ENCODE peak calls at places on chromosomes 11 and 22, in four cellular contexts. J is keratinocyte, S is Peyer's patch, Q is neural crest cell. V is an unnamed sample.
A peak's percentile ranks its signal among the peaks of the same experiment; 100 is the strongest.

GRCh38 chr22:24107668-24108067 is 73.6 kb upstream of the SUSD2 start:
- DNase-seq in J (no peak), S (peak; percentile 40), Q (no peak), V (no peak)

GRCh38 chr11:133354069-133354468 is 178.2 kb downstream of the OPCML start:
- DNase-seq in J (no peak), S (no peak), Q (no peak), V (no peak)

GRCh38 chr22:33835196-33835788 is 85.0 kb downstream of the LARGE1 start:
- DNase-seq in J (no peak), S (no peak), Q (no peak), V (no peak)

GRCh38 chr11:128482512-128483191 is 104.7 kb downstream of the ETS1 start:
- DNase-seq in J (no peak), S (no peak), Q (no peak), V (no peak)

GRCh38 chr22:50267591-50268390 is 2.4 kb downstream of the MAPK11 start:
- DNase-seq in J (no peak), S (no peak), Q (no peak), V (no peak)

GRCh38 chr11:112751763-112752162 is 209.5 kb upstream of the NCAM1 start:
- DNase-seq in J (no peak), S (no peak), Q (no peak), V (no peak)

GRCh38 chr11:64409278-64409677 is 50.3 kb downstream of the RPS6KA4 start:
- DNase-seq in J (no peak), S (no peak), Q (no peak), V (no peak)

GRCh38 chr11:80330302-80330701 is 889.5 kb upstream of the TENM4 start:
- DNase-seq in J (no peak), S (no peak), Q (no peak), V (no peak)

GRCh38 chr22:17563936-17564391 is 666 bp downstream of the SLC25A18 start:
- DNase-seq in J (no peak), S (no peak), Q (no peak), V (no peak)

GRCh38 chr11:130478881-130479280 is 30.4 kb downstream of the ADAMTS15 start:
- DNase-seq in J (no peak), S (no peak), Q (no peak), V (no peak)

GRCh38 chr11:61626580-61627380 is 45.9 kb upstream of the SYT7 start:
- DNase-seq in J (no peak), S (no peak), Q (no peak), V (peak; percentile 52)

DNA sequence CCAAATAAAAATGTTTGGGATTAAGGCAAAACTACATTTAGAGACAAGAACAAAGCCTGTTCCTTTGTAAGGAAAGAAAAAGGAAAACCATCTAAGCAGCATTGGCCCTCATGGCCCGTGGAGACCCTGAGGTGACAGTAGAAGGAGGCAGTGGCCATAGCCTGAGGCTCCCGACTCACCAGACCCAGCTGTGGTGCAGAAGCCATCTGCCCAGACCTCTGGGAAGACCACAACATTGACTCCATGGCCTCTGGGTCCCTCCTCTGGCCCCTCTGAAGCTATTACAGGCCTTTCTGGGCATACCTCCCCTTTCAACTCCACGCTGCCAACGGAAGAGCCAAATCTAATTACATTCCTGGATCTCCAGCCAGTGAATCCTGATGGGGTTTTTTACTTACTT is 6.4 kb downstream of the PRAME start:
- DNase-seq in J (no peak), S (no peak), Q (peak; percentile 10), V (no peak)
- TF ChIP-seq CTCF in J (no peak), S (peak; percentile 9), Q (no peak), V (peak; percentile 36)

GRCh38 chr11:96704847-96705246 is 315.0 kb downstream of the JRKL start:
- DNase-seq in J (no peak), S (no peak), Q (no peak), V (no peak)
- TF ChIP-seq CTCF in J (no peak), S (no peak), Q (no peak), V (no peak)

GRCh38 chr11:6323291-6323905 is 3.1 kb upstream of the CAVIN3 start:
- DNase-seq in J (no peak), S (no peak), Q (no peak), V (no peak)
- TF ChIP-seq CTCF in J (no peak), S (no peak), Q (no peak), V (no peak)

GRCh38 chr11:1450344-1450875 is 36.2 kb downstream of the MOB2 start:
- DNase-seq in J (no peak), S (no peak), Q (no peak), V (no peak)

GRCh38 chr11:1448882-1449281 is 37.7 kb downstream of the MOB2 start:
- DNase-seq in J (no peak), S (no peak), Q (no peak), V (no peak)

GRCh38 chr11:1449516-1450270 is 36.9 kb downstream of the MOB2 start:
- DNase-seq in J (no peak), S (no peak), Q (no peak), V (no peak)

GRCh38 chr11:1446623-1447022 is 40.0 kb downstream of the MOB2 start:
- DNase-seq in J (no peak), S (no peak), Q (no peak), V (no peak)

GRCh38 chr11:1448166-1448825 is 38.3 kb downstream of the MOB2 start:
- DNase-seq in J (no peak), S (no peak), Q (no peak), V (no peak)
- TF ChIP-seq CTCF in J (no peak), S (no peak), Q (no peak), V (no peak)

GRCh38 chr22:37259540-37260029 is 15.5 kb upstream of the RAC2 start:
- DNase-seq in J (no peak), S (no peak), Q (peak; percentile 35), V (no peak)
- TF ChIP-seq CTCF in J (peak; percentile 83), S (peak; percentile 17), Q (peak; percentile 64), V (peak; percentile 54)

GRCh38 chr11:69048056-69048717 is 545 bp upstream of the TPCN2 start:
- DNase-seq in J (no peak), S (no peak), Q (no peak), V (no peak)
- TF ChIP-seq CTCF in J (no peak), S (no peak), Q (no peak), V (no peak)

DNA sequence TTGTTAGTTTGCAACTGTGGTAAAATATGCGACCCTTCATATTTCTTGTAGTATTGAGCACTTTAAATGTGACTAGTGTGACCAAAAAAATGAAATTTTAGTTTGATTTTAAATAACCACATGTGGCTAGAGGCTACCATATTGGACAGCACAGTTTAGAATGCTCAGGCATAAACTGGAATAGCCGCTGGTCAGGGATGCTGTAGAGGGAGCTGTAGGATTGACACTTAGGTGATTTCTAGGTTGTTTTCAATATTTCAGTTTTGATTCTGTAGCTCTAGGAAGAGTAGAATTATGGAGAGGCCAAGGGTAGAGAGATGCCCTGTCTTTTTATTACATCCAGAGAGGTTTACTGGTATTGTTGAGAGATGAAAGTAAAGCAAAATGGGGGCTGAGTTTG is 10.8 kb upstream of the VSIG10L2 start:
- DNase-seq in J (no peak), S (no peak), Q (no peak), V (no peak)
- TF ChIP-seq CTCF in J (no peak), S (no peak), Q (no peak), V (no peak)

DNA sequence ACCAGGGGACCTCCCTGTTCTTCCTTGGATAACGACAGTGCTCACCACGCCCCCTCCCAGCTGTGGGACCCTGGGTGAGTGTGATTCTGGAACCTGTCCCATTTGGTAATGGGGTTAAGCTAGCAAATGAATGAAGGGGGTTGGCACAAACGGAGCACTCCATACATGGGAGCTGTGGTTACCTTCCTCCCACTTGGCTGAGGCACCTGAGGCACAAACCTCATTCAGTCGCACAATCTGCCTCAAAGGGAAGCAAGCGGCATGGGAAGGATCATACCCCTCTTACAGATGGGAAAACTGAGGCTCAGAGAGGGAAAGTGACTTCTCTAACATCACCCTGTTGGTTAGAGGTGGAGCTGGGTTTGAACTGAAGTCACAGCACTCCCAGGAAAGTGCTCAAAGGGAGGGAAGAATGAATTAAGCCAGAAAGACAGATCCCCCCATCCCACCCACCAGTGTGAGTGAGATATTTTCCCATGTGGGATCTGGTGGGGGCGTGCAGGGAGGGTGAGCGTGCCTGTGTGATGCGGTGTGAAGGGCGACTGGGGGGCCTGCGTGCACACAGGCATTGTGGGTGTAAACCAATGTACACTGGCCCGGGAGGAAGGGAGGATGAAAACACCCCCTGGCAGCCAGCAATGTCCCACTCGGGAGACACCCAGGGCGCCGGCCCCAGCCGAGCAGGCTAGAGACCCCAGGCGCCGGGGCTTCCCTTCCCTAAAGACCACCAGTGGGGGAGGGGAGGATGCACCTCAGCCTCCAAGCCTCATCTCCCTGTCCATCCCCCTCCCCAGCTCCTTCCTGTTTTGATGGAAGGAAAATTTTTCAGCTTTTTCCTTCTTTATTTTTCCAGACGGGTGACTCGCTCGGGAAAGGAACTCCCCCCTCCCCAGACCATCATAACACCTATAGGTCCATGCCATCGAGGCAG is 7.9 kb upstream of the PDGFB start:
- DNase-seq in J (no peak), S (no peak), Q (no peak), V (no peak)
- TF ChIP-seq CTCF in J (no peak), S (no peak), Q (no peak), V (no peak)

GRCh38 chr11:119608781-119609180 is 120.2 kb downstream of the NECTIN1 start:
- DNase-seq in J (no peak), S (no peak), Q (no peak), V (no peak)
- TF ChIP-seq CTCF in J (no peak), S (no peak), Q (no peak), V (peak; percentile 14)